ENCODE peak calls at places on chromosomes 7 and 10, in four cellular contexts. One of them, this sample, is unnamed.
A peak's percentile ranks its signal among the peaks of the same experiment; 100 is the strongest.

GRCh38 chr7:485188-486081 is 34.2 kb downstream of the PDGFA start:
- DNase-seq in H1: no peak
- DNase-seq in A549: no peak
- DNase-seq in HCT116: no peak
- DNase-seq in this sample: peak; percentile 60

GRCh38 chr7:1856966-1857441 is 186.9 kb downstream of the ELFN1 start:
- DNase-seq in H1: no peak
- DNase-seq in HCT116: no peak
- DNase-seq in A549: no peak
- DNase-seq in this sample: no peak

GRCh38 chr10:51651063-51651462 is 48.3 kb downstream of the CSTF2T start:
- DNase-seq in A549: no peak
- DNase-seq in HCT116: no peak
- DNase-seq in H1: no peak
- DNase-seq in this sample: no peak

GRCh38 chr7:132263151-132263550 is 313.1 kb downstream of the PLXNA4 start:
- DNase-seq in HCT116: no peak
- DNase-seq in A549: no peak
- DNase-seq in H1: no peak
- DNase-seq in this sample: no peak

GRCh38 chr10:29757551-29758297 is 123.0 kb upstream of the SVIL start:
- DNase-seq in H1: no peak
- DNase-seq in A549: no peak
- DNase-seq in HCT116: peak; percentile 85
- DNase-seq in this sample: no peak

GRCh38 chr10:109591631-109592030 is 331.7 kb downstream of the XPNPEP1 start:
- DNase-seq in A549: no peak
- DNase-seq in HCT116: no peak
- DNase-seq in H1: no peak
- DNase-seq in this sample: no peak

GRCh38 chr7:139943391-139943790 is 114.3 kb downstream of the TBXAS1 start:
- DNase-seq in HCT116: no peak
- DNase-seq in H1: no peak
- DNase-seq in A549: no peak
- DNase-seq in this sample: no peak

GRCh38 chr10:117460846-117461765 is 81.4 kb upstream of the EMX2 start:
- DNase-seq in HCT116: no peak
- DNase-seq in H1: no peak
- DNase-seq in A549: no peak
- DNase-seq in this sample: no peak

GRCh38 chr7:22781230-22781711 is 41.4 kb downstream of the TOMM7 start:
- DNase-seq in A549: no peak
- DNase-seq in H1: no peak
- DNase-seq in HCT116: no peak
- DNase-seq in this sample: no peak

GRCh38 chr7:6590645-6591110 is 857 bp downstream of the INTS15 start:
- DNase-seq in A549: no peak
- DNase-seq in H1: no peak
- DNase-seq in HCT116: no peak
- DNase-seq in this sample: peak; percentile 59

GRCh38 chr7:38000272-38000671 is 79.8 kb downstream of the EPDR1 start:
- DNase-seq in H1: no peak
- DNase-seq in A549: no peak
- DNase-seq in HCT116: no peak
- DNase-seq in this sample: no peak

GRCh38 chr10:9608592-9608991 is 1409.1 kb upstream of the CELF2 start:
- DNase-seq in A549: no peak
- DNase-seq in HCT116: no peak
- DNase-seq in H1: no peak
- DNase-seq in this sample: no peak

GRCh38 chr7:141242568-141242967 is 168.7 kb downstream of the TMEM178B start:
- DNase-seq in HCT116: no peak
- DNase-seq in H1: no peak
- DNase-seq in A549: no peak
- DNase-seq in this sample: no peak

GRCh38 chr10:133397938-133398337 is 4.0 kb downstream of the MTG1 start:
- DNase-seq in A549: no peak
- DNase-seq in H1: no peak
- DNase-seq in HCT116: no peak
- DNase-seq in this sample: no peak

GRCh38 chr10:63819753-63820347 is 298.6 kb downstream of the REEP3 start:
- DNase-seq in H1: peak; percentile 75
- DNase-seq in HCT116: peak; percentile 59
- DNase-seq in A549: peak; percentile 28
- DNase-seq in this sample: peak; percentile 61

GRCh38 chr7:69696686-69697685 is 98.7 kb downstream of the AUTS2 start:
- DNase-seq in HCT116: no peak
- DNase-seq in H1: no peak
- DNase-seq in A549: no peak
- DNase-seq in this sample: no peak

GRCh38 chr10:3897156-3897555 is 112.1 kb upstream of the KLF6 start:
- DNase-seq in HCT116: no peak
- DNase-seq in H1: no peak
- DNase-seq in A549: no peak
- DNase-seq in this sample: no peak

GRCh38 chr7:28112883-28113540 is 67.6 kb downstream of the JAZF1 start:
- DNase-seq in A549: no peak
- DNase-seq in HCT116: no peak
- DNase-seq in H1: no peak
- DNase-seq in this sample: no peak

GRCh38 chr7:87435546-87435945 is 39.9 kb downstream of the ABCB4 start:
- DNase-seq in HCT116: no peak
- DNase-seq in H1: no peak
- DNase-seq in A549: no peak
- DNase-seq in this sample: no peak

GRCh38 chr7:94298943-94299342 is 95.8 kb upstream of the COL1A2 start:
- DNase-seq in A549: no peak
- DNase-seq in HCT116: no peak
- DNase-seq in H1: no peak
- DNase-seq in this sample: no peak

GRCh38 chr7:820341-820740 is 11.9 kb upstream of the SUN1 start:
- DNase-seq in A549: no peak
- DNase-seq in HCT116: no peak
- DNase-seq in H1: no peak
- DNase-seq in this sample: no peak

GRCh38 chr7:77415822-77416620 is at the start of gene GSAP:
- DNase-seq in H1: peak; percentile 75
- DNase-seq in A549: peak; percentile 65
- DNase-seq in HCT116: no peak
- DNase-seq in this sample: peak; percentile 25

GRCh38 chr7:91267558-91267955 is 3.3 kb downstream of the FZD1 start:
- DNase-seq in H1: no peak
- DNase-seq in HCT116: no peak
- DNase-seq in A549: no peak
- DNase-seq in this sample: no peak

GRCh38 chr7:80772347-80773101 is 134.1 kb downstream of the CD36 start:
- DNase-seq in H1: no peak
- DNase-seq in A549: no peak
- DNase-seq in HCT116: no peak
- DNase-seq in this sample: no peak

GRCh38 chr10:103350175-103350521 is 792 bp downstream of the PCGF6 start:
- DNase-seq in HCT116: no peak
- DNase-seq in A549: no peak
- DNase-seq in H1: no peak
- DNase-seq in this sample: no peak

GRCh38 chr7:3106353-3106752 is 62.7 kb upstream of the CARD11 start:
- DNase-seq in H1: no peak
- DNase-seq in HCT116: no peak
- DNase-seq in A549: no peak
- DNase-seq in this sample: no peak

GRCh38 chr7:140209866-140210609 is 33.3 kb upstream of the KDM7A start:
- DNase-seq in A549: no peak
- DNase-seq in H1: no peak
- DNase-seq in HCT116: no peak
- DNase-seq in this sample: no peak

GRCh38 chr7:27169658-27170493 is 4.2 kb downstream of the HOXA10 start:
- DNase-seq in HCT116: no peak
- DNase-seq in A549: no peak
- DNase-seq in H1: no peak
- DNase-seq in this sample: no peak

GRCh38 chr10:125004571-125005311 is 62.8 kb downstream of the ZRANB1 start:
- DNase-seq in H1: no peak
- DNase-seq in A549: no peak
- DNase-seq in HCT116: no peak
- DNase-seq in this sample: no peak
- H3K27ac ChIP-seq in H1: no peak overlapping the region
- H3K27ac ChIP-seq in A549: no peak overlapping the region
- H3K27ac ChIP-seq in HCT116: no peak overlapping the region
- H3K27ac ChIP-seq in this sample: no peak overlapping the region

DNA sequence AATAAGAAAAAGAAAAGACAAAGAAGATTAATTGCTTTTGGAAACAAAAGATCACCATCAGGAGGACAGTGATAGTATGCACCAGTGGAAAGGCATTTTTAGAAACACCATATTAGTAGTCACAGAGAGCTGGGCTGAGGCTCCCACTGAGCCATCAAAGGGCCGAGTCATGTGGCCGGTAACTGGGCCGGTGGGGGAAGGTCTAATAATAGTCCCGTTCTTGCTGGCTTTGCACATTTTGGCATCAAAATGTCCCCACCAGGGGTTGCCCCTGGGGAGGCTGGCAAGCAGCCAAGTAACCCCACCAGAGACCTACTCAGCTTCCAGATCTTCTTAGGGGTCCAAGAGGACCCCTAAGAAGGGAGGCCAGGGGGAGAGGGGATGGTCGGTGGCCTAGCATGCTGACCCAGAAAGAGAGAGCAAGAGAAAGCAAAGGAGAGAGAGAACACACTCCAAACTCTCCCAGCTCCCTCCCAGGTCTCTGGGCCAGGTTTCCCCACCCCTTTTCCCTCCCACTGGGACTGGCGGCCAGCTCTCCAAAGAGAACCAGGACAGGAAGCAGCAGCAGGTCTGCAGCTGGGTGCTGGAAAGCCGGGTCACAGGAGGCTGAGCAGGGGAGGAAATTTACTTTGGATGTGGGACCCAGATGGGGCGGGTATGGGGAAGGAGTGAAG is 70.2 kb upstream of the FGFR2 start:
- DNase-seq in A549: no peak
- DNase-seq in HCT116: no peak
- DNase-seq in H1: peak; percentile 69
- DNase-seq in this sample: no peak
- TF ChIP-seq RAD21 in A549: no peak
- TF ChIP-seq RAD21 in HCT116: no peak
- TF ChIP-seq RAD21 in H1: no peak
- TF ChIP-seq RAD21 in this sample: no peak

DNA sequence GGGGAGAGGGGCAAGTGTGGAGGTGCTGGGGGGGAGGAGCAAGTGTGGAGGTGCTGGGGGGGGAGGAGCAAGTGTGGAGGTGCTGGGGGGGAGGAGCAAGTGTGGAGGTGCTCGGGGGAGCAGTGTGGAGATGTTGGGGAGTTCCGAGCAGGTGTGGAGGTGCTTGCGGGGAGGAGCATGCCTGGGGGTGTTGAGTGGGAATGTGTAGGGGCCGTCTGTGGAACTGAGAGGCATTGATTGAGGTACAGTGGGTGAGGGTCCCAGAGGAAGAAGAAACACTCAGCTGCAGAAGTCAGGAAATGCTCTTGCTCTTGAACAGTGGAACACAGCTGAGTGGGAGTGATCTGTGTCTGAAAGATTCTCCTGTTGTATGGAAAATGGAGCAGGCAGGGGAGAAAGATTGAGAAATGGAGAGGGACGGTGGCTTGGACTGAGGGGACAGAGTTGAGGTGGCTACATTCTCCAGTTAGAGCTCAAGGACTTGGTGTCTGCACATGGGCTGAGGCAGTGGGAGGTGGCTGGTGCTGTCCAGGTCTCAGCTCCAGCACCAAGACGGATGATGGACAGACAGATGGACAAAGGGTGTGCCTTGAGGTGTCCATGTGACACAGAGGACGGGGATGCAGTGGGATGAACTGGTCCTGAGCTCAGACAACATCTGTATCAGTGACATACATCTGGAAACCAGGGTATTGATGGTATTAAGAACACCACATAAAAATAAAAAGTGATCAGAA is 25.2 kb upstream of the NCAPG2 start:
- DNase-seq in HCT116: no peak
- DNase-seq in H1: peak; percentile 33
- DNase-seq in A549: no peak
- DNase-seq in this sample: no peak
- H3K27ac ChIP-seq in HCT116: no peak overlapping the region
- H3K27ac ChIP-seq in H1: no peak overlapping the region
- H3K27ac ChIP-seq in A549: no peak overlapping the region
- H3K27ac ChIP-seq in this sample: no peak overlapping the region

DNA sequence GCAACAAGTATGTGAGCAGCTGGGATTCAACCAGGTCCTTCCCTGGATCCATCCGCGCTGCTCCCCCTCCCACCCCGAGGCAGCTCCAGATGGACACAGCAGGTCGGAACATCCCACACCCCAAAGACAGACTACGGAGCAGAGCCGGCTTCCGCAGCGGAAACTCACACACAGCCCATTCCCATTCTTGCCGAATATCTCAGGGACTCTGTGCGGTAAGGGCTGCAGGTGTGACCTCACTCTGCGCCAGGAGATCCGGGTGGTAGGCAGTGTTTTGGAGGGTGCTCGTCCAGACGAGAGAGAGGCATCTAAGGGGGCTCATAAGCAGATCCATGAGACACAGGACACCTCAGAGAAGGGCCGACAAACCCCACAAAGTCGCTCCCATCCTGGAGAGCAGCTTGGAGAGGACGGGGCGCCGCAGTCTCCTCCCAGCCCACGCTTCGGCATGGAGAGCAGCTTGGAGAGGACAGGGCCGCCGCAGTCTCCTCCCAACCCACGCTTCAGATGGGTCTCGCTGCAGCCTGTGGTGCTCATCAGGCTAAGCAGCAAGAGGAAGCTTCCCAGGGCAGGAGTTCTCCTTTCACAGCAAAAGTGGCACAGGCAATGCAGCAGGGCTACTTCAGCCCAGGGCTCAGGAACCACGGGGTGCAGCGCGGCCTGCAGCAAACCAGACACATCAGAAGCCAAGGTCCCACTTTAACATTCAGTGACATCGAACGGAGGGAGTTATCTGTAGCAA is 179.9 kb downstream of the DIP2C start:
- DNase-seq in HCT116: no peak
- DNase-seq in H1: no peak
- DNase-seq in A549: no peak
- DNase-seq in this sample: no peak
- TF ChIP-seq RAD21 in HCT116: no peak
- TF ChIP-seq RAD21 in H1: no peak
- TF ChIP-seq RAD21 in A549: no peak
- TF ChIP-seq RAD21 in this sample: no peak

DNA sequence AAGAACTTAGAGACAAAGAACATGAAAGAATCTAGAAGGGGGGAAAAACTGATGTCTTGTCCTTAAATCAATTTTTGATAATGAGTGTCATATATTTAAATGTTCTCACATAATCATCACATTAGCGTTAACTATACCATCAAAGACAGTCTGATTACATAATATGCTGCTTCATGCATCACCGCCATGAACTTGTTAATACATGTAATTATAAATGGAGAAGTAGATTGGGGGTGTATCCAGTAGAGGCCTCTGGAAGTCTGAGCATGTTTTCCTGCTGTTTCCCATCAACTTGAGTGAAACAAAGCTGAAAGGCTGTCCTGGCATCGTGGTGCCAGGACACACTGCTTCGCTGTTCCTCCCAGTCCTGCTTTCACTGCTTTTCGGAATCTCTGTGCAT is 48.2 kb downstream of the PRLHR start:
- DNase-seq in HCT116: no peak
- DNase-seq in A549: no peak
- DNase-seq in H1: no peak
- DNase-seq in this sample: no peak
- H3K27ac ChIP-seq in HCT116: no peak overlapping the region
- H3K27ac ChIP-seq in A549: no peak overlapping the region
- H3K27ac ChIP-seq in H1: no peak overlapping the region
- H3K27ac ChIP-seq in this sample: no peak overlapping the region